ENCODE peak calls at places on chromosomes 6 and 20, in four cellular contexts. One of them, this sample, is unnamed.

GRCh38 chr6:11143394-11144371 is 32.2 kb upstream of the ERVFRD-1 start:
- DNase-seq in IMR-90: peak; percentile 92
- DNase-seq in HepG2: peak; percentile 91
- DNase-seq in K562: peak; percentile 87
- DNase-seq in this sample: peak; percentile 93

GRCh38 chr6:92690997-92691599 is 728.3 kb downstream of the EPHA7 start:
- DNase-seq in IMR-90: peak; percentile 82
- DNase-seq in HepG2: no peak
- DNase-seq in K562: no peak
- DNase-seq in this sample: no peak

GRCh38 chr6:16344756-16345155 is 106.4 kb downstream of the GMPR start:
- DNase-seq in IMR-90: peak; percentile 79
- DNase-seq in HepG2: no peak
- DNase-seq in K562: no peak
- DNase-seq in this sample: no peak

GRCh38 chr6:75601608-75602163 is at the start of gene SENP6:
- DNase-seq in IMR-90: peak; percentile 70
- DNase-seq in HepG2: peak; percentile 72
- DNase-seq in K562: peak; percentile 82
- DNase-seq in this sample: peak; percentile 77

GRCh38 chr6:56909115-56909907 is 45.6 kb upstream of the BEND6 start:
- DNase-seq in IMR-90: peak; percentile 54
- DNase-seq in HepG2: no peak
- DNase-seq in K562: no peak
- DNase-seq in this sample: no peak

GRCh38 chr6:146149770-146150169 is 120.9 kb downstream of the GRM1 start:
- DNase-seq in IMR-90: no peak
- DNase-seq in HepG2: no peak
- DNase-seq in K562: no peak
- DNase-seq in this sample: no peak

GRCh38 chr6:3847521-3847920 is 1.7 kb upstream of the FAM50B start:
- DNase-seq in IMR-90: peak; percentile 36
- DNase-seq in HepG2: no peak
- DNase-seq in K562: no peak
- DNase-seq in this sample: no peak

GRCh38 chr6:1641391-1641790 is 31.7 kb downstream of the FOXC1 start:
- DNase-seq in IMR-90: no peak
- DNase-seq in HepG2: no peak
- DNase-seq in K562: peak; percentile 26
- DNase-seq in this sample: no peak

GRCh38 chr20:58084966-58085365 is 143.5 kb downstream of the ANKRD60 start:
- DNase-seq in IMR-90: no peak
- DNase-seq in HepG2: no peak
- DNase-seq in K562: no peak
- DNase-seq in this sample: peak; percentile 44

GRCh38 chr6:159044899-159045727 is at the start of gene TAGAP:
- DNase-seq in IMR-90: peak; percentile 2
- DNase-seq in HepG2: no peak
- DNase-seq in K562: no peak
- DNase-seq in this sample: no peak

GRCh38 chr6:105207524-105208269 is 27.9 kb upstream of the POPDC3 start:
- DNase-seq in IMR-90: peak; percentile 73
- DNase-seq in HepG2: no peak
- DNase-seq in K562: no peak
- DNase-seq in this sample: peak; percentile 12

GRCh38 chr6:83270971-83271714 is 78.0 kb downstream of the RWDD2A start:
- DNase-seq in IMR-90: peak; percentile 97
- DNase-seq in HepG2: no peak
- DNase-seq in K562: no peak
- DNase-seq in this sample: no peak
- TF ChIP-seq MAZ in IMR-90: no peak
- TF ChIP-seq MAZ in HepG2: no peak
- TF ChIP-seq MAZ in K562: no peak
- TF ChIP-seq MAZ in this sample: no peak

GRCh38 chr20:36368869-36369268 is 62.7 kb downstream of the DLGAP4 start:
- DNase-seq in IMR-90: no peak
- DNase-seq in HepG2: no peak
- DNase-seq in K562: no peak
- DNase-seq in this sample: no peak
- TF ChIP-seq CEBPB in IMR-90: no peak
- TF ChIP-seq CEBPB in HepG2: no peak
- TF ChIP-seq CEBPB in K562: no peak
- TF ChIP-seq CEBPB in this sample: no peak

DNA sequence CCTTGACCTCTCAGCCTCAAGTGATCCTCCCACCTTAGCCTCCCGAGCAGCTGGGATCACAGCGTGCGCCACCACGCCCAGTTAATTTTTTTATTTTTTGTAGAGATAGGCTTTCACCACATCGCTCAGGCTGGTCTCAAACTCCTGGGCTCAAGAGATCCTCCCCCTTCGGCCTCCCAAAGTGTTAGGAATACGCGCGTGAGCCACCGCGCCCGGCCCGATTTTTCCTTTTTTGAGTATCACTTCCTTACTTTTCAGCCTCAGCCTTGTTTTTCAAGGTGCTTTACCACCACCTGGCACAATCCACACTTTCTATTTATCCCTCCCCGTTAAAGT is 791 bp upstream of the STX11 start:
- DNase-seq in IMR-90: no peak
- DNase-seq in HepG2: no peak
- DNase-seq in K562: no peak
- DNase-seq in this sample: no peak
- TF ChIP-seq MAZ in IMR-90: no peak
- TF ChIP-seq MAZ in HepG2: no peak
- TF ChIP-seq MAZ in K562: no peak
- TF ChIP-seq MAZ in this sample: no peak

GRCh38 chr20:64240243-64241015 is 15.1 kb upstream of the PCMTD2 start:
- DNase-seq in IMR-90: no peak
- DNase-seq in HepG2: no peak
- DNase-seq in K562: no peak
- DNase-seq in this sample: no peak
- TF ChIP-seq CEBPB in IMR-90: no peak
- TF ChIP-seq CEBPB in HepG2: no peak
- TF ChIP-seq CEBPB in K562: no peak
- TF ChIP-seq CEBPB in this sample: no peak

GRCh38 chr6:50381106-50381415 is 331.3 kb upstream of the DEFB112 start:
- DNase-seq in IMR-90: no peak
- DNase-seq in HepG2: no peak
- DNase-seq in K562: no peak
- DNase-seq in this sample: no peak

DNA sequence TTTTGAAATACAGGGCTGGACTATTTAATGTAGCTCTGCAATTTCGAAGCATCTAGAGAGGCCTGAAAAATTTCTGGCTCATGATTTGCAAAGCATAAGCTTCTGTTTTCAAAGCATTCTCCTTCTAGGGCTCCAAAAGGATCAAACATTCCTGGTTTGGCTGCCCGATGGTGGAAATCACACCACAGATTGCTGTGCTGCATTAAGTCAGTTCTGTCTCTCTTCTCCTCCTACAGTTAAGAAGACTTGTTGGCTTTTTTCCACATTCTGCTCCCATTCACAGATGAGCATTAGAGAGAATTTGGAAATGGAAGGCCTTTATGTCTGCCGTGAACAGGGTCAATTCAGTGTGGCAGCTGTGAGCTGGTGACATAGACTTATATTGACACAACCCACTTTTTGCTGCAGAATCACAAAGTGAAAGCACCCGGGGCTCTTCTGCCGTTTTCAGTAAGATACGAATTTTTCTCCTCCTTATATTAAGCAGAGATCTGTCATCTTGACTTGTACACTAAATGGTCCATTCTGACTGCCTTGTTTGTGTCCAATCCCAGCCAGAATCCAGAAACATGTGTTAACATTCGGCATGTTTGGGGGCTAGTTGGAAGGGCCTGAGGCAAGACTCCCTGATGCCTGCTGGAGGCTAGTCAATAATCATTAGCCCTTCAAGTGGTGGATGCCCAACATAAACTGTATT is 330.8 kb upstream of the DEFB112 start:
- DNase-seq in IMR-90: no peak
- DNase-seq in HepG2: no peak
- DNase-seq in K562: no peak
- DNase-seq in this sample: no peak
- TF ChIP-seq MAZ in IMR-90: no peak
- TF ChIP-seq MAZ in HepG2: no peak
- TF ChIP-seq MAZ in K562: no peak
- TF ChIP-seq MAZ in this sample: no peak

GRCh38 chr20:60219984-60220540 is 261.8 kb downstream of the CDH26 start:
- DNase-seq in IMR-90: no peak
- DNase-seq in HepG2: no peak
- DNase-seq in K562: no peak
- DNase-seq in this sample: no peak
- TF ChIP-seq CEBPB in IMR-90: no peak
- TF ChIP-seq CEBPB in HepG2: no peak
- TF ChIP-seq CEBPB in K562: no peak
- TF ChIP-seq CEBPB in this sample: no peak

GRCh38 chr6:74343804-74344203 is 647.8 kb downstream of the CD109 start:
- DNase-seq in IMR-90: no peak
- DNase-seq in HepG2: peak; percentile 4
- DNase-seq in K562: no peak
- DNase-seq in this sample: peak; percentile 1
- TF ChIP-seq MAZ in IMR-90: no peak
- TF ChIP-seq MAZ in HepG2: no peak
- TF ChIP-seq MAZ in K562: no peak
- TF ChIP-seq MAZ in this sample: no peak

GRCh38 chr20:24609757-24610156 is 140.3 kb downstream of the SYNDIG1 start:
- DNase-seq in IMR-90: no peak
- DNase-seq in HepG2: no peak
- DNase-seq in K562: no peak
- DNase-seq in this sample: no peak
- TF ChIP-seq CEBPB in IMR-90: no peak
- TF ChIP-seq CEBPB in HepG2: no peak
- TF ChIP-seq CEBPB in K562: no peak
- TF ChIP-seq CEBPB in this sample: no peak